ENCODE peak calls at places on chromosomes 1 and 21, in seven cellular contexts. D is lower lobe of right lung, A is colonic mucosa, O is heart left ventricle, M is left lung, G is K562, W is prostate gland. V is an unnamed sample.

GRCh38 chr21:30194701-30195299 is 21.1 kb downstream of the CLDN8 start:
- DNase-seq in A (peak; percentile 47), O (no peak), G (peak; percentile 37), M (no peak), W (no peak), D (no peak), V (no peak)

GRCh38 chr1:10625554-10625953 is 150.8 kb downstream of the PEX14 start:
- DNase-seq in G (no peak), D (no peak), O (no peak), M (no peak), A (no peak), W (no peak), V (no peak)

GRCh38 chr1:50458507-50458906 is 35.3 kb upstream of the DMRTA2 start:
- DNase-seq in W (no peak), M (no peak), G (no peak), O (no peak), A (no peak), D (no peak), V (no peak)

GRCh38 chr1:229716064-229716463 is 90.0 kb downstream of the URB2 start:
- DNase-seq in O (no peak), W (no peak), M (no peak), D (no peak), A (no peak), G (no peak), V (no peak)

GRCh38 chr1:25672763-25673409 is 56.3 kb downstream of the MAN1C1 start:
- DNase-seq in W (no peak), O (no peak), G (no peak), D (no peak), A (no peak), M (no peak), V (no peak)

GRCh38 chr1:103948526-103948925 is 198.8 kb downstream of the AMY1C start:
- DNase-seq in G (no peak), O (no peak), M (no peak), W (no peak), A (no peak), D (no peak), V (no peak)

GRCh38 chr1:234851450-234852438 is 241.8 kb upstream of the IRF2BP2 start:
- DNase-seq in D (peak; percentile 60), G (no peak), M (peak; percentile 75), A (no peak), O (peak; percentile 46), W (no peak), V (no peak)

GRCh38 chr1:156766288-156767100 is 841 bp upstream of the PRCC start:
- DNase-seq in D (peak; percentile 60), O (no peak), M (no peak), A (peak; percentile 24), W (no peak), G (no peak), V (peak; percentile 54)

GRCh38 chr1:125065092-125065820 is 3880.5 kb downstream of the SRGAP2C start:
- DNase-seq in O (no peak), A (no peak), D (no peak), G (no peak), W (no peak), M (peak; percentile 59), V (no peak)

GRCh38 chr1:204574856-204575145 is 58.6 kb downstream of the MDM4 start:
- DNase-seq in D (no peak), A (no peak), M (no peak), O (peak; percentile 64), G (no peak), W (no peak), V (no peak)

GRCh38 chr1:25017436-25018109 is 87.5 kb upstream of the RUNX3 start:
- DNase-seq in A (no peak), W (no peak), O (no peak), D (no peak), M (peak; percentile 34), G (peak; percentile 34), V (no peak)

GRCh38 chr1:170238704-170239391 is 93.1 kb downstream of the NTMT2 start:
- DNase-seq in O (no peak), D (no peak), W (no peak), G (no peak), A (no peak), M (no peak), V (no peak)

GRCh38 chr1:170239445-170239844 is 93.7 kb downstream of the NTMT2 start:
- DNase-seq in D (no peak), O (no peak), G (no peak), A (no peak), M (no peak), W (no peak), V (no peak)

GRCh38 chr1:170241266-170241851 is 95.6 kb downstream of the NTMT2 start:
- DNase-seq in A (no peak), W (no peak), O (no peak), M (no peak), D (no peak), G (no peak), V (no peak)

DNA sequence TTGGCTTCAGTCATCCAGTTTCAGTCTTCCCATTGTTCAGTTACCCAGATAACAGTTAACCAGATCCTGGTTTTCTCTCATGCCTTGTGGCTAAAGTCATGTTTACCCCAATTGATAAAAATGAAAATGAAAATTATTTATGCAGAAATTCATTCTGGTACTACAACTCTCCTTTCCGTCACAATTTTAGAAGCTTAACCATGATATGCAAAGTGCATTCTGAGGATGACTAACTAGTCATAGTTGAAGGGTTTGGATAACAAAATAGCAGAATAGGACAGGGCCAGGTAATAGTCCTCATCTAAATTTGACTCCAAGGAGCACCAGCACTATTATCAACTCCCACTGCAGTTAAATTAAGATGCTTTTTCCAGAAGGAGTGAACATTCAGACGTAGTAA is 94.7 kb downstream of the NTMT2 start:
- DNase-seq in G (no peak), D (no peak), A (no peak), M (no peak), O (no peak), W (no peak), V (no peak)
- H3K4me1 ChIP-seq in G (no peaks in the 10 kb centered on the region), D (no peaks in the 10 kb centered on the region), A (no peaks in the 10 kb centered on the region), M (no peaks in the 10 kb centered on the region), O (no peaks in the 10 kb centered on the region), W (no peaks in the 10 kb centered on the region), V (no peaks in the 10 kb centered on the region)

GRCh38 chr1:33548721-33549120 is 76.3 kb downstream of the ZSCAN20 start:
- DNase-seq in D (no peak), W (no peak), O (no peak), M (no peak), A (no peak), G (no peak), V (no peak)

GRCh38 chr1:33547574-33547973 is 75.1 kb downstream of the ZSCAN20 start:
- DNase-seq in A (no peak), G (no peak), W (no peak), O (no peak), M (no peak), D (no peak), V (no peak)

GRCh38 chr1:33548319-33548718 is 75.9 kb downstream of the ZSCAN20 start:
- DNase-seq in A (no peak), D (no peak), W (no peak), O (no peak), M (no peak), G (no peak), V (no peak)
- H3K27me3 ChIP-seq in A (no peaks in the 10 kb centered on the region), D (no peaks in the 10 kb centered on the region), W (no peaks in the 10 kb centered on the region), O (no peaks in the 10 kb centered on the region), M (no peaks in the 10 kb centered on the region), G (peaks cover 2% of the 10 kb centered on the region), V (no peaks in the 10 kb centered on the region)

DNA sequence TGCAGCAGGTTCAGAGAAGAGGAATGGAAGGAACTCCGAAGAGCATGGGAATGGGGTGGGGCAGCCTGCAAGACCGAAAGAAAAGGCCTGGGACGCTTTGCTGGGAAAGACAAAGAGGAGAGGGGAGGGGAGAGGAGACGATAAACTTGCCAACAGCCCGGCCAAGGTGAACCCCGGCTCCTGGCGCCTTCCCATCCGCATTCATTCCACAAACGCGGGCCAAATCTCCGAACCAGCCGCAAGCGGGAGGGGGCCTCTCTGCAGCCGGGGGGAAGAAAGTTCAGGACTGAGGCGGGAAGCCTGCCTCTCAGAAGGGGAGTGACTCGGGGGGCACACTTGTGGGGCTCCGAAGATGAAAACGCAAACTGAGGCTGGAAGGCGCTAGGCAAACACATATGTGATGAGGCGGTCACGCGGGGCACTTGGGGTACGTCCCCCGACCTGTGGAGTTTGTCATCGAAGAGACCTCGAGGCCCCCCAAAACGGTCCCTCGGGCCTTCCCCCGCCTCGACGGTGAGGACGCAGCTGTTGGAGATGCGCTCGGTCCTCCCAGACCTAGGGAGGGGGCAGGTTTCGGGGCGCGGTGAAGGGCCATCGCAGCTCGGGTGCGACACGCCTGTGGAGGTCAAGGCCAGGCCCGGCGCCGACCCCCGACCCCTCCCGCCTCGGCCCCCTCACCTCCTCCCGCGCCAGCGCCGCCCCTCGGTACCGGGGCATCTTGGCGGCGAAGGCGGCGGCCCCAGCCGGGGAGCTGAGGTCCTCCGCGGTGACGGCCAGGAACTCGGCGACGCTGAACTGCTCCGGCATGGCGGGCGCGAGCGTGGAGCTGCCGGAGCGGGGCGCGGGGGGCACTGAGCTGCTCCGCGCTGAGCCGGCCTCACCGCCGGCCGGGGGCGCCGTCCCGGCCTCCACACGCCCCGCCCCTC is at the start of gene ASAP3:
- DNase-seq in M (peak; percentile 71), G (peak; percentile 33), D (peak; percentile 59), A (peak; percentile 46), W (peak; percentile 45), O (peak; percentile 74), V (peak; percentile 73)
- TF ChIP-seq CTCF in M (no peak), G (peak; percentile 29), D (peak; percentile 33), A (no peak), W (peak; percentile 36), O (peak; percentile 32), V (no peak)

GRCh38 chr1:33339413-33339812 is 18.5 kb upstream of the A3GALT2 start:
- DNase-seq in A (no peak), D (no peak), G (no peak), W (no peak), O (peak; percentile 70), M (no peak), V (peak; percentile 86)

GRCh38 chr1:33344896-33345295 is 24.0 kb upstream of the A3GALT2 start:
- DNase-seq in W (no peak), O (no peak), M (no peak), A (no peak), G (no peak), D (no peak), V (no peak)

GRCh38 chr1:33343539-33343938 is 22.6 kb upstream of the A3GALT2 start:
- DNase-seq in A (no peak), G (no peak), D (no peak), O (no peak), M (no peak), W (no peak), V (peak; percentile 68)

GRCh38 chr1:33341190-33341589 is 20.3 kb upstream of the A3GALT2 start:
- DNase-seq in G (no peak), M (no peak), A (no peak), O (no peak), D (no peak), W (no peak), V (peak; percentile 65)

GRCh38 chr1:33342041-33342723 is 21.3 kb upstream of the A3GALT2 start:
- DNase-seq in A (peak; percentile 88), O (peak; percentile 85), G (no peak), D (no peak), M (no peak), W (peak; percentile 91), V (peak; percentile 93)
- H3K4me1 ChIP-seq in A (peaks cover 27% of the 10 kb centered on the region), O (peaks cover 88% of the 10 kb centered on the region), G (peaks cover 11% of the 10 kb centered on the region), D (peaks cover 100% of the 10 kb centered on the region), M (peaks cover 83% of the 10 kb centered on the region), W (peaks cover 45% of the 10 kb centered on the region), V (peaks cover 18% of the 10 kb centered on the region)

GRCh38 chr1:213980906-213981305 is 6.9 kb upstream of the PROX1 start:
- DNase-seq in O (no peak), M (no peak), G (no peak), D (no peak), A (no peak), W (no peak), V (no peak)
- H3K27me3 ChIP-seq in O (peaks cover 80% of the 10 kb centered on the region), M (peaks cover 97% of the 10 kb centered on the region), G (peaks cover 35% of the 10 kb centered on the region), D (peaks cover 84% of the 10 kb centered on the region), A (peaks cover 35% of the 10 kb centered on the region), W (peaks cover 21% of the 10 kb centered on the region), V (peaks cover 5% of the 10 kb centered on the region)

GRCh38 chr1:9066945-9067807 is 2.3 kb downstream of the SLC2A5 start:
- DNase-seq in W (no peak), G (no peak), M (no peak), D (peak; percentile 60), A (no peak), O (peak; percentile 85), V (no peak)
- TF ChIP-seq CTCF in W (no peak), G (peak; percentile 14), M (no peak), D (no peak), A (no peak), O (no peak), V (no peak)

V was measured in tibial artery.